ENCODE peak calls at places on chromosomes 4 and X, in ten cellular contexts. One of them, this sample, is unnamed.
A peak's percentile ranks its signal among the peaks of the same experiment; 100 is the strongest.

GRCh38 chr4:41069838-41070237 is 144.5 kb downstream of the APBB2 start:
- DNase-seq in mucosa of descending colon: no peak
- DNase-seq in transverse colon: no peak
- DNase-seq in astrocyte of the spinal cord: no peak
- DNase-seq in colonic mucosa: no peak
- DNase-seq in choroid plexus epithelial cell: no peak
- DNase-seq in suprapubic skin: no peak
- DNase-seq in sigmoid colon: no peak
- DNase-seq in tibial artery: no peak
- DNase-seq in AG09309: no peak
- DNase-seq in this sample: no peak

GRCh38 chr4:128455076-128455345 is 167.4 kb upstream of the PGRMC2 start:
- DNase-seq in choroid plexus epithelial cell: no peak
- DNase-seq in colonic mucosa: no peak
- DNase-seq in transverse colon: no peak
- DNase-seq in tibial artery: no peak
- DNase-seq in astrocyte of the spinal cord: no peak
- DNase-seq in sigmoid colon: no peak
- DNase-seq in suprapubic skin: no peak
- DNase-seq in mucosa of descending colon: no peak
- DNase-seq in AG09309: no peak
- DNase-seq in this sample: no peak

GRCh38 chrX:112799425-112799824 is 41.2 kb downstream of the AMOT start:
- DNase-seq in transverse colon: no peak
- DNase-seq in mucosa of descending colon: no peak
- DNase-seq in colonic mucosa: no peak
- DNase-seq in tibial artery: no peak
- DNase-seq in choroid plexus epithelial cell: no peak
- DNase-seq in sigmoid colon: no peak
- DNase-seq in AG09309: no peak
- DNase-seq in suprapubic skin: no peak
- DNase-seq in astrocyte of the spinal cord: no peak
- DNase-seq in this sample: no peak

GRCh38 chr4:108889696-108890475 is 127.0 kb upstream of the ETNPPL start:
- DNase-seq in transverse colon: no peak
- DNase-seq in astrocyte of the spinal cord: no peak
- DNase-seq in sigmoid colon: no peak
- DNase-seq in tibial artery: no peak
- DNase-seq in choroid plexus epithelial cell: no peak
- DNase-seq in colonic mucosa: no peak
- DNase-seq in suprapubic skin: no peak
- DNase-seq in AG09309: no peak
- DNase-seq in mucosa of descending colon: no peak
- DNase-seq in this sample: peak; percentile 22

GRCh38 chr4:125486354-125486753 is 171.6 kb downstream of the FAT4 start:
- DNase-seq in mucosa of descending colon: no peak
- DNase-seq in colonic mucosa: no peak
- DNase-seq in transverse colon: no peak
- DNase-seq in sigmoid colon: no peak
- DNase-seq in tibial artery: no peak
- DNase-seq in suprapubic skin: no peak
- DNase-seq in choroid plexus epithelial cell: no peak
- DNase-seq in astrocyte of the spinal cord: no peak
- DNase-seq in AG09309: no peak
- DNase-seq in this sample: no peak

GRCh38 chrX:130555341-130555740 is 153.6 kb downstream of the RBMX2 start:
- DNase-seq in choroid plexus epithelial cell: no peak
- DNase-seq in AG09309: peak; percentile 75
- DNase-seq in transverse colon: no peak
- DNase-seq in suprapubic skin: no peak
- DNase-seq in tibial artery: no peak
- DNase-seq in mucosa of descending colon: no peak
- DNase-seq in colonic mucosa: no peak
- DNase-seq in astrocyte of the spinal cord: no peak
- DNase-seq in sigmoid colon: no peak
- DNase-seq in this sample: peak; percentile 88

GRCh38 chrX:53288173-53288572 is 6.8 kb upstream of the IQSEC2 start:
- DNase-seq in astrocyte of the spinal cord: peak; percentile 23
- DNase-seq in choroid plexus epithelial cell: no peak
- DNase-seq in mucosa of descending colon: no peak
- DNase-seq in colonic mucosa: no peak
- DNase-seq in sigmoid colon: no peak
- DNase-seq in tibial artery: peak; percentile 27
- DNase-seq in transverse colon: no peak
- DNase-seq in AG09309: no peak
- DNase-seq in suprapubic skin: no peak
- DNase-seq in this sample: no peak

GRCh38 chrX:70253377-70254062 is 6.5 kb downstream of the P2RY4 start:
- DNase-seq in transverse colon: no peak
- DNase-seq in mucosa of descending colon: no peak
- DNase-seq in choroid plexus epithelial cell: no peak
- DNase-seq in tibial artery: no peak
- DNase-seq in astrocyte of the spinal cord: no peak
- DNase-seq in AG09309: no peak
- DNase-seq in colonic mucosa: no peak
- DNase-seq in suprapubic skin: no peak
- DNase-seq in sigmoid colon: no peak
- DNase-seq in this sample: no peak

GRCh38 chr4:109978704-109979103 is 66.0 kb downstream of the EGF start:
- DNase-seq in sigmoid colon: no peak
- DNase-seq in suprapubic skin: no peak
- DNase-seq in colonic mucosa: no peak
- DNase-seq in AG09309: no peak
- DNase-seq in mucosa of descending colon: no peak
- DNase-seq in astrocyte of the spinal cord: no peak
- DNase-seq in tibial artery: no peak
- DNase-seq in transverse colon: no peak
- DNase-seq in choroid plexus epithelial cell: no peak
- DNase-seq in this sample: no peak

GRCh38 chrX:2689773-2690666 is 1.1 kb upstream of the CD99 start:
- DNase-seq in AG09309: no peak
- DNase-seq in choroid plexus epithelial cell: no peak
- DNase-seq in tibial artery: no peak
- DNase-seq in colonic mucosa: peak; percentile 80
- DNase-seq in sigmoid colon: no peak
- DNase-seq in mucosa of descending colon: peak; percentile 82
- DNase-seq in suprapubic skin: no peak
- DNase-seq in transverse colon: peak; percentile 81
- DNase-seq in astrocyte of the spinal cord: no peak
- DNase-seq in this sample: no peak
- H3K4me3 ChIP-seq in AG09309: no peak overlapping the region
- H3K4me3 ChIP-seq in choroid plexus epithelial cell: peak overlapping the region; percentile 94
- H3K4me3 ChIP-seq in tibial artery: peak overlapping the region; percentile 66
- H3K4me3 ChIP-seq in colonic mucosa: peak overlapping the region; percentile 86
- H3K4me3 ChIP-seq in sigmoid colon: peak overlapping the region; percentile 99
- H3K4me3 ChIP-seq in mucosa of descending colon: no peak overlapping the region
- H3K4me3 ChIP-seq in suprapubic skin: peak overlapping the region; percentile 94
- H3K4me3 ChIP-seq in transverse colon: no peak overlapping the region
- H3K4me3 ChIP-seq in astrocyte of the spinal cord: no peak overlapping the region
- H3K4me3 ChIP-seq in this sample: no peak overlapping the region

GRCh38 chr4:139764686-139765085 is 99.1 kb downstream of the MGST2 start:
- DNase-seq in sigmoid colon: no peak
- DNase-seq in tibial artery: no peak
- DNase-seq in mucosa of descending colon: no peak
- DNase-seq in colonic mucosa: no peak
- DNase-seq in AG09309: no peak
- DNase-seq in choroid plexus epithelial cell: no peak
- DNase-seq in astrocyte of the spinal cord: no peak
- DNase-seq in transverse colon: no peak
- DNase-seq in suprapubic skin: peak; percentile 75
- DNase-seq in this sample: no peak

GRCh38 chr4:139764192-139764591 is 98.6 kb downstream of the MGST2 start:
- DNase-seq in colonic mucosa: peak; percentile 31
- DNase-seq in sigmoid colon: no peak
- DNase-seq in mucosa of descending colon: no peak
- DNase-seq in AG09309: no peak
- DNase-seq in suprapubic skin: peak; percentile 70
- DNase-seq in choroid plexus epithelial cell: no peak
- DNase-seq in astrocyte of the spinal cord: no peak
- DNase-seq in transverse colon: no peak
- DNase-seq in tibial artery: no peak
- DNase-seq in this sample: no peak

GRCh38 chr4:139763205-139763604 is 97.6 kb downstream of the MGST2 start:
- DNase-seq in mucosa of descending colon: no peak
- DNase-seq in AG09309: no peak
- DNase-seq in transverse colon: no peak
- DNase-seq in sigmoid colon: no peak
- DNase-seq in tibial artery: no peak
- DNase-seq in astrocyte of the spinal cord: no peak
- DNase-seq in suprapubic skin: peak; percentile 18
- DNase-seq in choroid plexus epithelial cell: no peak
- DNase-seq in colonic mucosa: no peak
- DNase-seq in this sample: no peak

GRCh38 chr4:139762715-139763114 is 97.1 kb downstream of the MGST2 start:
- DNase-seq in suprapubic skin: peak; percentile 18
- DNase-seq in colonic mucosa: no peak
- DNase-seq in mucosa of descending colon: no peak
- DNase-seq in transverse colon: no peak
- DNase-seq in sigmoid colon: no peak
- DNase-seq in tibial artery: no peak
- DNase-seq in choroid plexus epithelial cell: no peak
- DNase-seq in AG09309: no peak
- DNase-seq in astrocyte of the spinal cord: no peak
- DNase-seq in this sample: no peak

GRCh38 chr4:139763668-139764067 is 98.0 kb downstream of the MGST2 start:
- DNase-seq in AG09309: no peak
- DNase-seq in tibial artery: no peak
- DNase-seq in choroid plexus epithelial cell: no peak
- DNase-seq in suprapubic skin: peak; percentile 16
- DNase-seq in colonic mucosa: no peak
- DNase-seq in mucosa of descending colon: no peak
- DNase-seq in transverse colon: no peak
- DNase-seq in astrocyte of the spinal cord: no peak
- DNase-seq in sigmoid colon: no peak
- DNase-seq in this sample: no peak
- TF ChIP-seq CTCF in AG09309: no peak
- TF ChIP-seq CTCF in tibial artery: no peak
- TF ChIP-seq CTCF in choroid plexus epithelial cell: no peak
- TF ChIP-seq CTCF in suprapubic skin: no peak
- TF ChIP-seq CTCF in colonic mucosa: no peak
- TF ChIP-seq CTCF in mucosa of descending colon: no peak
- TF ChIP-seq CTCF in transverse colon: no peak
- TF ChIP-seq CTCF in astrocyte of the spinal cord: no peak
- TF ChIP-seq CTCF in sigmoid colon: no peak
- TF ChIP-seq CTCF in this sample: no peak

GRCh38 chr4:25872851-25873631 is 10.3 kb upstream of the SEL1L3 start:
- DNase-seq in suprapubic skin: no peak
- DNase-seq in mucosa of descending colon: no peak
- DNase-seq in sigmoid colon: no peak
- DNase-seq in tibial artery: no peak
- DNase-seq in AG09309: no peak
- DNase-seq in transverse colon: no peak
- DNase-seq in choroid plexus epithelial cell: no peak
- DNase-seq in colonic mucosa: no peak
- DNase-seq in astrocyte of the spinal cord: no peak
- DNase-seq in this sample: no peak
- H3K4me3 ChIP-seq in suprapubic skin: no peak overlapping the region
- H3K4me3 ChIP-seq in mucosa of descending colon: no peak overlapping the region
- H3K4me3 ChIP-seq in sigmoid colon: no peak overlapping the region
- H3K4me3 ChIP-seq in tibial artery: no peak overlapping the region
- H3K4me3 ChIP-seq in AG09309: no peak overlapping the region
- H3K4me3 ChIP-seq in transverse colon: no peak overlapping the region
- H3K4me3 ChIP-seq in choroid plexus epithelial cell: no peak overlapping the region
- H3K4me3 ChIP-seq in colonic mucosa: no peak overlapping the region
- H3K4me3 ChIP-seq in astrocyte of the spinal cord: no peak overlapping the region
- H3K4me3 ChIP-seq in this sample: no peak overlapping the region

GRCh38 chrX:50066318-50066937 is 134.4 kb downstream of the AKAP4 start:
- DNase-seq in colonic mucosa: no peak
- DNase-seq in choroid plexus epithelial cell: no peak
- DNase-seq in astrocyte of the spinal cord: no peak
- DNase-seq in mucosa of descending colon: no peak
- DNase-seq in AG09309: no peak
- DNase-seq in sigmoid colon: no peak
- DNase-seq in tibial artery: no peak
- DNase-seq in suprapubic skin: no peak
- DNase-seq in transverse colon: no peak
- DNase-seq in this sample: no peak

GRCh38 chrX:50071507-50071906 is 129.3 kb downstream of the AKAP4 start:
- DNase-seq in transverse colon: no peak
- DNase-seq in astrocyte of the spinal cord: no peak
- DNase-seq in sigmoid colon: no peak
- DNase-seq in mucosa of descending colon: no peak
- DNase-seq in tibial artery: no peak
- DNase-seq in choroid plexus epithelial cell: no peak
- DNase-seq in suprapubic skin: no peak
- DNase-seq in AG09309: no peak
- DNase-seq in colonic mucosa: no peak
- DNase-seq in this sample: no peak

GRCh38 chrX:50068893-50069292 is 131.9 kb downstream of the AKAP4 start:
- DNase-seq in tibial artery: no peak
- DNase-seq in mucosa of descending colon: no peak
- DNase-seq in colonic mucosa: no peak
- DNase-seq in choroid plexus epithelial cell: no peak
- DNase-seq in transverse colon: no peak
- DNase-seq in AG09309: no peak
- DNase-seq in astrocyte of the spinal cord: no peak
- DNase-seq in suprapubic skin: no peak
- DNase-seq in sigmoid colon: no peak
- DNase-seq in this sample: no peak

GRCh38 chrX:50068293-50068568 is 132.6 kb downstream of the AKAP4 start:
- DNase-seq in choroid plexus epithelial cell: no peak
- DNase-seq in suprapubic skin: no peak
- DNase-seq in sigmoid colon: no peak
- DNase-seq in transverse colon: no peak
- DNase-seq in AG09309: no peak
- DNase-seq in tibial artery: no peak
- DNase-seq in mucosa of descending colon: no peak
- DNase-seq in colonic mucosa: no peak
- DNase-seq in astrocyte of the spinal cord: no peak
- DNase-seq in this sample: no peak

DNA sequence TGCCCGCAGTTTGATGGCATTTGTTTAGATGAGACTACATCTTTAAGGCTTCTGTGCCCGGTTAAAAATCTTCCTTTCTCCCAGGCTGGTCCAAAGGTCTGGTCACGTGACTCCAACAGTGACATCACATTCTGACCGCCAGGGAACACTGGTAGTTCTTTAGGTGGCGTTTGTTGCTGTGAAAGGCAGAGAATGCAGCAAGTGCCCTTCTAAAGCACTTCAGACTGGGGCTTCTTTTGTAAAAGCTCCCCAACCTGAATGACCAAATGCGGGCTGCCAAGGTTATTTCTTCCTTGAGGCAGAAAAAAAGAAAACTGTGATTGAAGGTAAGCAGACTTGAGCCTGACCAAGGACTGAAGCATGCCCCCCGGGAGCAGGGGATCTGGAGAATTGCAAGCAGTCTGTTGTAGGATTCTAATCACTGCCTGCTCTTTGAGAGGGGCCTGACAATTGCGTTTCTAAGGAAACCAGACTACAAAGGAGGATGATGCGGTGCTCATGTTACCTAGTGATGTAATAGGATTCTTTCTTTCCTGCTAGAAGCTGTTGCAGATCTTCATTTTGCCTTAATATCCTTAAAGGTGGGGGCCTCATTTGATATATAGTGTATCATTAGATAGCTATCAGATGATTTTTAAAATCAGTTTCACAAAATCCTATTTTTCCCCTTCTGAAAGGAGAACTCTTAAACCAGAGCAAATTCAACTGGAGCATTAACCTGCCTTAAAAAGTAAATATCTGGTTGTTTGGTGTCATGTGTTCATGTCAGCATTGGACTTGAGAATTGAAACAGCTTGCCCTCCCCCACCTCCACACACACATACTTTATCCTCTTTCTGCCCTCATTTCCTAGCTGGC is 133.1 kb downstream of the AKAP4 start:
- DNase-seq in astrocyte of the spinal cord: peak; percentile 39
- DNase-seq in choroid plexus epithelial cell: peak; percentile 67
- DNase-seq in suprapubic skin: no peak
- DNase-seq in AG09309: no peak
- DNase-seq in mucosa of descending colon: no peak
- DNase-seq in sigmoid colon: no peak
- DNase-seq in transverse colon: peak; percentile 46
- DNase-seq in tibial artery: no peak
- DNase-seq in colonic mucosa: peak; percentile 57
- DNase-seq in this sample: no peak
- TF ChIP-seq CTCF in astrocyte of the spinal cord: no peak
- TF ChIP-seq CTCF in choroid plexus epithelial cell: peak; percentile 10
- TF ChIP-seq CTCF in suprapubic skin: no peak
- TF ChIP-seq CTCF in AG09309: no peak
- TF ChIP-seq CTCF in mucosa of descending colon: no peak
- TF ChIP-seq CTCF in sigmoid colon: no peak
- TF ChIP-seq CTCF in transverse colon: peak; percentile 39
- TF ChIP-seq CTCF in tibial artery: no peak
- TF ChIP-seq CTCF in colonic mucosa: no peak
- TF ChIP-seq CTCF in this sample: no peak

This sample was measured in HFF-Myc.